ENCODE peak calls at places on chromosome 13, in ten cellular contexts. One of them, this sample, is unnamed.

GRCh38 chr13:59483441-59484116 is 680.1 kb downstream of the DIAPH3 start:
- DNase-seq in progenitor cell of endocrine pancreas: no peak
- DNase-seq in MCF 10A: no peak
- DNase-seq in upper lobe of left lung: no peak
- DNase-seq in ascending aorta: no peak
- DNase-seq in type B pancreatic cell: no peak
- DNase-seq in WTC11: peak; percentile 16
- DNase-seq in GM12865: no peak
- DNase-seq in RWPE1: no peak
- DNase-seq in lower lobe of right lung: no peak
- DNase-seq in this sample: no peak

GRCh38 chr13:68369739-68370138 is 1139.6 kb upstream of the PCDH9 start:
- DNase-seq in WTC11: no peak
- DNase-seq in GM12865: no peak
- DNase-seq in progenitor cell of endocrine pancreas: no peak
- DNase-seq in MCF 10A: peak; percentile 62
- DNase-seq in lower lobe of right lung: no peak
- DNase-seq in upper lobe of left lung: no peak
- DNase-seq in type B pancreatic cell: no peak
- DNase-seq in ascending aorta: no peak
- DNase-seq in RWPE1: peak; percentile 13
- DNase-seq in this sample: no peak

GRCh38 chr13:91056746-91057145 is 290.7 kb upstream of the MIR17HG start:
- DNase-seq in ascending aorta: no peak
- DNase-seq in lower lobe of right lung: no peak
- DNase-seq in type B pancreatic cell: no peak
- DNase-seq in progenitor cell of endocrine pancreas: no peak
- DNase-seq in RWPE1: no peak
- DNase-seq in upper lobe of left lung: no peak
- DNase-seq in GM12865: peak; percentile 72
- DNase-seq in WTC11: no peak
- DNase-seq in MCF 10A: no peak
- DNase-seq in this sample: peak; percentile 2

GRCh38 chr13:110073982-110074381 is 233.0 kb downstream of the COL4A1 start:
- DNase-seq in upper lobe of left lung: no peak
- DNase-seq in MCF 10A: no peak
- DNase-seq in RWPE1: no peak
- DNase-seq in ascending aorta: no peak
- DNase-seq in type B pancreatic cell: no peak
- DNase-seq in lower lobe of right lung: no peak
- DNase-seq in GM12865: no peak
- DNase-seq in WTC11: no peak
- DNase-seq in progenitor cell of endocrine pancreas: no peak
- DNase-seq in this sample: no peak

GRCh38 chr13:36357692-36358091 is 11.5 kb upstream of the SPART start:
- DNase-seq in upper lobe of left lung: no peak
- DNase-seq in MCF 10A: no peak
- DNase-seq in RWPE1: no peak
- DNase-seq in GM12865: no peak
- DNase-seq in progenitor cell of endocrine pancreas: no peak
- DNase-seq in ascending aorta: peak; percentile 73
- DNase-seq in lower lobe of right lung: no peak
- DNase-seq in WTC11: no peak
- DNase-seq in type B pancreatic cell: no peak
- DNase-seq in this sample: no peak

GRCh38 chr13:108705031-108705430 is 75.6 kb downstream of the MYO16 start:
- DNase-seq in progenitor cell of endocrine pancreas: no peak
- DNase-seq in type B pancreatic cell: no peak
- DNase-seq in upper lobe of left lung: no peak
- DNase-seq in lower lobe of right lung: no peak
- DNase-seq in RWPE1: no peak
- DNase-seq in GM12865: no peak
- DNase-seq in MCF 10A: no peak
- DNase-seq in WTC11: no peak
- DNase-seq in ascending aorta: no peak
- DNase-seq in this sample: no peak

GRCh38 chr13:113034451-113035208 is 65.6 kb downstream of the MCF2L start:
- DNase-seq in lower lobe of right lung: no peak
- DNase-seq in upper lobe of left lung: no peak
- DNase-seq in type B pancreatic cell: no peak
- DNase-seq in RWPE1: peak; percentile 65
- DNase-seq in GM12865: no peak
- DNase-seq in MCF 10A: peak; percentile 71
- DNase-seq in ascending aorta: no peak
- DNase-seq in WTC11: peak; percentile 66
- DNase-seq in progenitor cell of endocrine pancreas: no peak
- DNase-seq in this sample: no peak

GRCh38 chr13:45231722-45232121 is 30.9 kb upstream of the KCTD4 start:
- DNase-seq in upper lobe of left lung: no peak
- DNase-seq in type B pancreatic cell: no peak
- DNase-seq in lower lobe of right lung: no peak
- DNase-seq in GM12865: peak; percentile 11
- DNase-seq in MCF 10A: no peak
- DNase-seq in ascending aorta: no peak
- DNase-seq in RWPE1: no peak
- DNase-seq in WTC11: no peak
- DNase-seq in progenitor cell of endocrine pancreas: no peak
- DNase-seq in this sample: no peak

GRCh38 chr13:33479066-33479465 is 193.5 kb upstream of the STARD13 start:
- DNase-seq in type B pancreatic cell: no peak
- DNase-seq in MCF 10A: no peak
- DNase-seq in ascending aorta: no peak
- DNase-seq in lower lobe of right lung: no peak
- DNase-seq in upper lobe of left lung: no peak
- DNase-seq in WTC11: no peak
- DNase-seq in progenitor cell of endocrine pancreas: no peak
- DNase-seq in GM12865: no peak
- DNase-seq in RWPE1: no peak
- DNase-seq in this sample: no peak

GRCh38 chr13:68173111-68173510 is 943.0 kb upstream of the PCDH9 start:
- DNase-seq in progenitor cell of endocrine pancreas: no peak
- DNase-seq in WTC11: no peak
- DNase-seq in GM12865: no peak
- DNase-seq in lower lobe of right lung: no peak
- DNase-seq in upper lobe of left lung: no peak
- DNase-seq in RWPE1: no peak
- DNase-seq in ascending aorta: no peak
- DNase-seq in type B pancreatic cell: no peak
- DNase-seq in MCF 10A: no peak
- DNase-seq in this sample: no peak

DNA sequence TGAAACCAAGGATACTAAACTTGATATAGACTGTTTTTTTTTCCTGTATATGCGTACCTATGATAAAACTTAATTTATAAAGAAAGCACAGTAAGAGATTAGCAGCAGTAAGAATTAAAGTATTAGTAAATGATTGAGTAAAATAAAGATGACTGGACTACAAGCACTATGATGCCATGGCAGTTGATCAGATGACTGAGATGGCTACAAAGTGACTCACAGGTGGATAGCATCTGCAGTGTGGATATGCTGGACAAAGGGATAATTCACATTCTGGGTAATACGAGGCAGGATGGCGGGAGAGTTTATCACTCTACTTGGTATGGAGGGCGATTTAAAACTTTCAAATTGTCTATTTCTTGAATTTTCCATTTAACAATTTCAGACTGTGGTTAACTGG is 11.8 kb downstream of the HTR2A start:
- DNase-seq in ascending aorta: no peak
- DNase-seq in progenitor cell of endocrine pancreas: no peak
- DNase-seq in MCF 10A: no peak
- DNase-seq in type B pancreatic cell: no peak
- DNase-seq in RWPE1: no peak
- DNase-seq in upper lobe of left lung: no peak
- DNase-seq in WTC11: no peak
- DNase-seq in GM12865: no peak
- DNase-seq in lower lobe of right lung: no peak
- DNase-seq in this sample: no peak
- TF ChIP-seq CTCF in ascending aorta: no peak
- TF ChIP-seq CTCF in progenitor cell of endocrine pancreas: no peak
- TF ChIP-seq CTCF in MCF 10A: no peak
- TF ChIP-seq CTCF in type B pancreatic cell: no peak
- TF ChIP-seq CTCF in RWPE1: no peak
- TF ChIP-seq CTCF in upper lobe of left lung: no peak
- TF ChIP-seq CTCF in WTC11: no peak
- TF ChIP-seq CTCF in GM12865: no peak
- TF ChIP-seq CTCF in lower lobe of right lung: no peak
- TF ChIP-seq CTCF in this sample: no peak

GRCh38 chr13:40787062-40787461 is 2.3 kb upstream of the SLC25A15 start:
- DNase-seq in MCF 10A: no peak
- DNase-seq in ascending aorta: no peak
- DNase-seq in progenitor cell of endocrine pancreas: no peak
- DNase-seq in RWPE1: no peak
- DNase-seq in WTC11: no peak
- DNase-seq in lower lobe of right lung: no peak
- DNase-seq in type B pancreatic cell: no peak
- DNase-seq in upper lobe of left lung: no peak
- DNase-seq in GM12865: no peak
- DNase-seq in this sample: peak; percentile 25

GRCh38 chr13:40792284-40793051 is 3.1 kb downstream of the SLC25A15 start:
- DNase-seq in lower lobe of right lung: no peak
- DNase-seq in MCF 10A: no peak
- DNase-seq in GM12865: peak; percentile 63
- DNase-seq in type B pancreatic cell: no peak
- DNase-seq in RWPE1: no peak
- DNase-seq in WTC11: no peak
- DNase-seq in ascending aorta: no peak
- DNase-seq in upper lobe of left lung: no peak
- DNase-seq in progenitor cell of endocrine pancreas: no peak
- DNase-seq in this sample: peak; percentile 40

GRCh38 chr13:40790232-40790631 is 821 bp downstream of the SLC25A15 start:
- DNase-seq in lower lobe of right lung: no peak
- DNase-seq in ascending aorta: no peak
- DNase-seq in type B pancreatic cell: no peak
- DNase-seq in WTC11: no peak
- DNase-seq in GM12865: no peak
- DNase-seq in upper lobe of left lung: no peak
- DNase-seq in RWPE1: no peak
- DNase-seq in progenitor cell of endocrine pancreas: no peak
- DNase-seq in MCF 10A: no peak
- DNase-seq in this sample: no peak

GRCh38 chr13:40786568-40786996 is 2.8 kb upstream of the SLC25A15 start:
- DNase-seq in type B pancreatic cell: no peak
- DNase-seq in WTC11: no peak
- DNase-seq in MCF 10A: no peak
- DNase-seq in progenitor cell of endocrine pancreas: no peak
- DNase-seq in RWPE1: no peak
- DNase-seq in GM12865: no peak
- DNase-seq in upper lobe of left lung: no peak
- DNase-seq in ascending aorta: no peak
- DNase-seq in lower lobe of right lung: no peak
- DNase-seq in this sample: peak; percentile 73

GRCh38 chr13:40789275-40790231 is at the start of gene SLC25A15:
- DNase-seq in WTC11: peak; percentile 69
- DNase-seq in GM12865: peak; percentile 92
- DNase-seq in lower lobe of right lung: peak; percentile 90
- DNase-seq in progenitor cell of endocrine pancreas: peak; percentile 80
- DNase-seq in type B pancreatic cell: peak; percentile 87
- DNase-seq in upper lobe of left lung: peak; percentile 85
- DNase-seq in MCF 10A: peak; percentile 84
- DNase-seq in ascending aorta: peak; percentile 89
- DNase-seq in RWPE1: peak; percentile 86
- DNase-seq in this sample: peak; percentile 78
- TF ChIP-seq CTCF in WTC11: no peak
- TF ChIP-seq CTCF in GM12865: peak; percentile 31
- TF ChIP-seq CTCF in lower lobe of right lung: peak; percentile 42
- TF ChIP-seq CTCF in progenitor cell of endocrine pancreas: peak; percentile 58
- TF ChIP-seq CTCF in type B pancreatic cell: peak; percentile 59
- TF ChIP-seq CTCF in upper lobe of left lung: peak; percentile 82
- TF ChIP-seq CTCF in MCF 10A: peak; percentile 10
- TF ChIP-seq CTCF in ascending aorta: no peak
- TF ChIP-seq CTCF in RWPE1: peak; percentile 59
- TF ChIP-seq CTCF in this sample: no peak

DNA sequence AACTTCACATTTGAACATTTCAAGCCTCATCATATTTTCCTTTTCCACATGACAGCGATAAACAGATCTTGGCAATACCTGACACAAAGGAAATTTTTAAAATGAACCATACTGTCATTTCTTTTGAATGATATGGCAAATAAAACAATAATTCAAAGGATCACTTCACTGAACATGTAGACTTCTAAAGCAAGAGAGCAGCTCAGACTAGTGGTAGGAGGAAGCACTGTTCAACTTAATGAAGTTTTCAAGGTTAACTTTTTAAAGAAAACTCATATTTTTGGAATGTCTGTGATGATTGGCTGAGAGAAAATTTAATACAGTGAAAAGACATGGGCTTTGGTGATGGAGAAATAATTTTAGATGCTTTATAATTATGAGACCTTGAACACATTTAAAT is 198.0 kb downstream of the OXGR1 start:
- DNase-seq in type B pancreatic cell: no peak
- DNase-seq in WTC11: no peak
- DNase-seq in GM12865: no peak
- DNase-seq in upper lobe of left lung: no peak
- DNase-seq in progenitor cell of endocrine pancreas: no peak
- DNase-seq in MCF 10A: no peak
- DNase-seq in ascending aorta: no peak
- DNase-seq in lower lobe of right lung: no peak
- DNase-seq in RWPE1: no peak
- DNase-seq in this sample: no peak
- TF ChIP-seq CTCF in type B pancreatic cell: peak; percentile 50
- TF ChIP-seq CTCF in WTC11: no peak
- TF ChIP-seq CTCF in GM12865: no peak
- TF ChIP-seq CTCF in upper lobe of left lung: no peak
- TF ChIP-seq CTCF in progenitor cell of endocrine pancreas: peak; percentile 16
- TF ChIP-seq CTCF in MCF 10A: peak; percentile 52
- TF ChIP-seq CTCF in ascending aorta: peak; percentile 30
- TF ChIP-seq CTCF in lower lobe of right lung: no peak
- TF ChIP-seq CTCF in RWPE1: no peak
- TF ChIP-seq CTCF in this sample: no peak

DNA sequence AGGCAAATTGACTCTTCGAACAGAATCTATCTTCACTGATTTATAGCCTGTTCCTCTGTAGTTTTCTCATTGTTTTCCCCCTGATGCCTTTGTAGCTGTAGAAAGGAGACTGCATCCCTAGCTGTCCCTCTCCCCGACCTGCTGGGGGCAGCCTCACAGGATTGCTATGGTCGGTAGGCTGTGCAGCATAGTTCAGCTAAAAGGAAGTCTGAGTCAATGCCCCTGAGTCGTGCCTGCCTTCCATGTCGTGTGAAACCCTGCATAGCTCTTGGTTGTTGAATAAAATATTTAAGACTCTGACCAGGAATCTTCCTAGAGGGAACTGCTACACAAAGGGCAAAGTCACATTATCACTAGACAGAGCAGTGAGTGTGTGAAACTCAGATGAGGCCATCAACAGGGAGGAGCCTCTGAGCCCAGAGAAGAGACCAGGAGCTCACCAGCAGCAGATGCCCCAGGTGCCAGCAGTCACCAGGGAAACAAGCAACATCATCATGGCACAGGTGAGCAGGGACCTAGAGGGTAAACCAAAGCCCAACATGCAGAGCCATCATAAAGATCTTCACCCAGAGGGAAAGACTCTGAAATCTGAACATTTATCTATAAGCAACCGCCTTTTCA is 108.4 kb upstream of the NBEA start:
- DNase-seq in upper lobe of left lung: no peak
- DNase-seq in progenitor cell of endocrine pancreas: no peak
- DNase-seq in ascending aorta: no peak
- DNase-seq in WTC11: peak; percentile 51
- DNase-seq in GM12865: peak; percentile 2
- DNase-seq in type B pancreatic cell: no peak
- DNase-seq in lower lobe of right lung: no peak
- DNase-seq in MCF 10A: peak; percentile 23
- DNase-seq in RWPE1: no peak
- DNase-seq in this sample: peak; percentile 6
- TF ChIP-seq CTCF in upper lobe of left lung: no peak
- TF ChIP-seq CTCF in progenitor cell of endocrine pancreas: peak; percentile 7
- TF ChIP-seq CTCF in ascending aorta: no peak
- TF ChIP-seq CTCF in WTC11: no peak
- TF ChIP-seq CTCF in GM12865: no peak
- TF ChIP-seq CTCF in type B pancreatic cell: no peak
- TF ChIP-seq CTCF in lower lobe of right lung: no peak
- TF ChIP-seq CTCF in MCF 10A: no peak
- TF ChIP-seq CTCF in RWPE1: no peak
- TF ChIP-seq CTCF in this sample: no peak

This sample was measured in activated CD8-positive, alpha-beta T cell treated with anti-CD3 and anti-CD28 coated beads for 36 hours.